ENCODE peak calls at places on chromosomes 16 and 17, in four cellular contexts. X, U, L and M are unnamed samples.

GRCh38 chr16:46972971-46973456 is 460 bp downstream of the DNAJA2 start:
- DNase-seq in X (no peak), U (peak; percentile 84), L (peak; percentile 28), M (no peak)

GRCh38 chr16:80932725-80933124 is 74.0 kb downstream of the CMC2 start:
- DNase-seq in X (peak; percentile 96), U (peak; percentile 84), L (peak; percentile 48), M (peak; percentile 86)

GRCh38 chr17:48131216-48131824 is 23.8 kb downstream of the SNX11 start:
- DNase-seq in X (peak; percentile 47), U (no peak), L (no peak), M (no peak)

GRCh38 chr16:2709588-2709984 is 10.4 kb downstream of the PRSS27 start:
- DNase-seq in X (no peak), U (no peak), L (no peak), M (no peak)

GRCh38 chr16:77860944-77861343 is 72.6 kb downstream of the VAT1L start:
- DNase-seq in X (no peak), U (no peak), L (no peak), M (no peak)

GRCh38 chr16:31181102-31181830 is 1.3 kb downstream of the FUS start:
- DNase-seq in X (no peak), U (peak; percentile 77), L (peak; percentile 36), M (no peak)

GRCh38 chr17:77696151-77696719 is 262.3 kb upstream of the TNRC6C start:
- DNase-seq in X (no peak), U (no peak), L (no peak), M (no peak)

GRCh38 chr17:64448665-64449512 is at the start of gene MILR1:
- DNase-seq in X (peak; percentile 77), U (no peak), L (no peak), M (peak; percentile 23)

GRCh38 chr16:67392301-67393059 is 818 bp downstream of the TPPP3 start:
- DNase-seq in X (no peak), U (peak; percentile 44), L (no peak), M (no peak)

GRCh38 chr16:88743693-88744519 is 37.6 kb downstream of the CTU2 start:
- DNase-seq in X (peak; percentile 37), U (no peak), L (peak; percentile 80), M (no peak)

GRCh38 chr16:68059804-68060203 is 25.4 kb upstream of the NFATC3 start:
- DNase-seq in X (no peak), U (no peak), L (no peak), M (no peak)

GRCh38 chr16:88810166-88810867 is 1.4 kb downstream of the APRT start:
- DNase-seq in X (no peak), U (no peak), L (no peak), M (no peak)

GRCh38 chr17:17818088-17818526 is 18.7 kb downstream of the SREBF1 start:
- DNase-seq in X (no peak), U (no peak), L (no peak), M (no peak)

GRCh38 chr16:68548947-68549346 is 9.9 kb downstream of the ZFP90 start:
- DNase-seq in X (no peak), U (no peak), L (no peak), M (no peak)

GRCh38 chr17:36850794-36851193 is 86.5 kb upstream of the LHX1 start:
- DNase-seq in X (peak; percentile 73), U (no peak), L (no peak), M (peak; percentile 9)

GRCh38 chr16:75197522-75198134 is 9.3 kb downstream of the CTRB2 start:
- DNase-seq in X (no peak), U (no peak), L (no peak), M (no peak)

GRCh38 chr17:49555495-49556018 is 20.1 kb upstream of the NXPH3 start:
- DNase-seq in X (no peak), U (peak; percentile 39), L (no peak), M (no peak)

GRCh38 chr17:61503961-61504360 is 51.7 kb downstream of the TBX4 start:
- DNase-seq in X (no peak), U (no peak), L (no peak), M (no peak)

GRCh38 chr17:27760069-27760885 is 40.1 kb downstream of the NOS2 start:
- DNase-seq in X (peak; percentile 41), U (peak; percentile 78), L (peak; percentile 70), M (no peak)

GRCh38 chr16:56950881-56951771 is 10.6 kb upstream of the CETP start:
- DNase-seq in X (peak; percentile 54), U (no peak), L (peak; percentile 23), M (no peak)

GRCh38 chr17:40686192-40686591 is 17.4 kb downstream of the KRT24 start:
- DNase-seq in X (no peak), U (no peak), L (no peak), M (no peak)

GRCh38 chr16:11208916-11209665 is 46.9 kb downstream of the SOCS1 start:
- DNase-seq in X (no peak), U (no peak), L (no peak), M (no peak)